ENCODE peak calls at places on chromosomes 12 and 14, in eight cellular contexts. K, F, N, H, S, B, L and T are unnamed samples.

GRCh38 chr12:124009781-124010180 is 36.8 kb downstream of the ZNF664 start:
- DNase-seq in B (no peak), N (no peak), H (no peak), F (no peak), K (no peak), S (no peak), L (no peak), T (no peak)

GRCh38 chr12:71664411-71665108 is 459 bp downstream of the THAP2 start:
- DNase-seq in L (no peak), H (no peak), F (peak), K (peak), S (no peak), N (peak), B (no peak), T (no peak)

GRCh38 chr12:4157122-4157521 is 116.4 kb upstream of the CCND2 start:
- DNase-seq in B (no peak), N (no peak), F (no peak), L (no peak), H (no peak), S (no peak), K (no peak), T (no peak)

GRCh38 chr14:99342906-99343305 is 70.9 kb upstream of the BCL11B start:
- DNase-seq in N (no peak), H (no peak), B (no peak), F (no peak), K (no peak), L (no peak), S (no peak), T (no peak)

GRCh38 chr14:65926504-65926903 is 514.0 kb downstream of the FUT8 start:
- DNase-seq in F (no peak), B (no peak), S (no peak), N (no peak), L (no peak), K (no peak), H (no peak), T (no peak)

GRCh38 chr14:90644882-90645281 is 171.3 kb downstream of the TTC7B start:
- DNase-seq in H (no peak), B (peak), K (peak), L (peak), N (peak), F (peak), S (peak), T (no peak)

GRCh38 chr12:11833174-11833895 is 183.9 kb downstream of the ETV6 start:
- DNase-seq in S (no peak), B (no peak), K (no peak), L (no peak), H (no peak), F (no peak), N (no peak), T (no peak)

GRCh38 chr12:76588881-76589565 is 29.5 kb upstream of the OSBPL8 start:
- DNase-seq in L (no peak), B (no peak), N (peak), F (peak), S (no peak), K (peak), H (no peak), T (peak)

GRCh38 chr12:28082101-28082500 is 108.2 kb upstream of the CCDC91 start:
- DNase-seq in F (peak), L (no peak), S (no peak), B (no peak), K (no peak), H (no peak), N (no peak), T (no peak)

DNA sequence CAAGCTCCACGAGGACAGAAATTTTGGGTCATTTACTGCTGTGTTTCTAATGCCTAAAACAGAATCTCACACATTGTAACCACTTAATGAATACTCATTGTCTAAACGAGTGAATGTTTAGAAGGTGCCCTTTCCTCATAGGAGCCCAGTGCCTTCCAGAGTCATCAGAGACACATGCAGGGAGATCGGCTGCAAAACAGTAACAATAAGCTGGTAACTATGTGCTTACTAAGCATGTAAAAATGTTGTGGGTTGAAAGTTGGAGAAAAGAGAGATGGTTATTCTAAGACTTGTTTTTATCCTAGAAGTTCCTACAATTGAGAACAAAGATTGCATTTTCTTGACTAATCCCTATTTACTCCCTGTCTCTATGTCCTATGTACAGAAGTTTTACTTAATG is 7.4 kb downstream of the TESPA1 start:
- DNase-seq in K (peak), H (no peak), B (no peak), S (no peak), F (peak), L (no peak), N (no peak), T (peak)
- H3K4me3 ChIP-seq in K (no peak), H (no peak), B (no peak), S (no peak), F (no peak), L (no peak), N (no peak), T (no peak)

GRCh38 chr14:23566782-23567185 is 807 bp downstream of the AP1G2 start:
- DNase-seq in F (no peak), L (no peak), S (no peak), K (peak), B (no peak), N (no peak), H (peak), T (no peak)
- TF ChIP-seq CTCF in F (peak), L (no peak), S (peak), K (peak), B (no peak), N (peak), H (no peak), T (peak)

GRCh38 chr14:60508707-60509437 is at the start of gene SIX6:
- DNase-seq in K (peak), S (no peak), H (no peak), B (peak), N (no peak), F (peak), L (peak), T (no peak)

GRCh38 chr14:60509438-60510253 is 700 bp downstream of the SIX6 start:
- DNase-seq in F (no peak), H (no peak), L (no peak), S (no peak), B (no peak), N (no peak), K (no peak), T (no peak)

GRCh38 chr14:60512952-60513554 is 4.1 kb downstream of the SIX6 start:
- DNase-seq in L (no peak), H (no peak), F (no peak), K (no peak), B (no peak), S (no peak), N (no peak), T (no peak)

GRCh38 chr14:60510254-60510975 is 1.5 kb downstream of the SIX6 start:
- DNase-seq in K (no peak), N (no peak), B (no peak), F (no peak), L (no peak), H (no peak), S (no peak), T (no peak)

DNA sequence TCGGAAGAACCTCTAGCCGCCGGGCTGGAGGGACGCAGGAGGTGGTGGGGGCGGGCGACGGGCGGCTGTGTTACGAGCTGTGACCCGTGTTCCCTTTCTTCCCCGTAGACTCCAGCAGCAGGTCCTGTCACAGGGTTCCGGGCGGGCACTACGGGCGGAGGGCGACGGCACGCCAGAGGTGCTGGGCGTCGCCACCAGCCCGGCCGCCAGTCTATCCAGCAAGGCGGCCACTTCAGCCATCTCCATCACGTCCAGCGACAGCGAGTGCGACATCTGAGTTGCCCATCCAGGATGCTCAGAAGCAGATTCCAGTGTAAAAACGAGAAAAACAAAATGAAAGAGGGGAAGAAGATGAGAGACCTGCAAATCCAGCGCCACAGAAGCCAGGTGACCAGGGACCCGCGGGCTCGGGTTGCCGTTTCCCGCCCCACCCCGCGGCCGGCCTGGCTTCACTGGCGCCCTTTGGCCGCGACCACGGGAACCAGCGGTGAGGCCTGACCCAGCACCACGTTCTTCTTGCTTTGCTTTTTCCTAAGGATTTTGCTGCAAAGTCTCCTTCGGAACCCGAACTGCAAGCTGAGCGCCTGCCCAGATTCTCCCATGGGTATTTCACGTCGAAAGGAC is 2.1 kb downstream of the SIX6 start:
- DNase-seq in N (no peak), L (no peak), S (no peak), B (no peak), H (no peak), F (no peak), K (no peak), T (no peak)
- H3K4me3 ChIP-seq in N (no peak), L (no peak), S (no peak), B (no peak), H (no peak), F (no peak), K (no peak), T (no peak)

GRCh38 chr14:68522510-68523325 is 270.1 kb downstream of the ZFP36L1 start:
- DNase-seq in N (peak), L (no peak), K (peak), S (peak), F (no peak), H (no peak), B (peak), T (no peak)

GRCh38 chr14:68521952-68522509 is 270.8 kb downstream of the ZFP36L1 start:
- DNase-seq in N (no peak), S (no peak), H (no peak), F (no peak), L (no peak), K (no peak), B (no peak), T (no peak)

GRCh38 chr14:68523326-68523610 is 269.6 kb downstream of the ZFP36L1 start:
- DNase-seq in S (no peak), F (no peak), K (no peak), N (no peak), B (no peak), L (no peak), H (no peak), T (no peak)

GRCh38 chr14:68525516-68525915 is 267.4 kb downstream of the ZFP36L1 start:
- DNase-seq in L (no peak), F (no peak), B (no peak), K (no peak), S (no peak), N (no peak), H (no peak), T (no peak)

DNA sequence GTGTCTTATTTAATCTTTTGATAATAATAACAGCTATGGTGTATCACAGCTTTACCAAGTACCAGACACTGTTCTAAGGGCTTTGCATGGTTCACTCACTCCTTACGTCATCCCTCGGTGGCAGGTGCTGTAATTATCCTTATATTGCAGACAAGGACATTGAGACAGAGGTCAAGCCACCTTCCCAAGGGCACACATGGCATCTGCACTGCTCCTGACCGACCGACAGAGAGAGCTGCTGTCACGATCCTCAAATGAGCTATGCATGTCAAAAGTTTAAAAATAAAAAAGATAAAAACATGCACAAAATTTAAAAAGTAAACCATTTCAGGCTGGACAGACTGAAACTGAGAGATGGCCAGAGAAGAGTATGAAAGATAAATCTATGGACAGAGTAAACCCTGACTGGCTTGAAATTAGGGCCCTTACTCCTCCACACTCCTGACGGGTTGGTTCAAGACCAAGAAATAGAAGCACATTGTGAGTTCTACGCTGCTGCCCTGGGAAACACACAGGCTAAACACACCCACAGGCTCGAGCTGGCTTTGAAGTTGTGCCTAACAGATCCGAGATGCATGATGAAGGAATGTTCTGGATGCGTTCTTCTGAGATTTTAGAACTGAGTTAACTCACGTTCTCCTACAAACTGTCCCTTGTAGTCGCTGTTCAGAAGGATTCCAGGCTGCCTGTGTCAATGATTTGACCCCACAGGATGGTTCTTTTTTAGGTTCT is 268.7 kb downstream of the ZFP36L1 start:
- DNase-seq in H (peak), N (peak), K (no peak), B (no peak), F (no peak), L (no peak), S (peak), T (no peak)
- TF ChIP-seq CTCF in H (peak), N (peak), K (peak), B (no peak), F (no peak), L (peak), S (peak), T (no peak)

GRCh38 chr12:543114-543451 is 83.3 kb downstream of the B4GALNT3 start:
- DNase-seq in S (no peak), F (no peak), K (no peak), H (no peak), L (no peak), B (no peak), N (no peak), T (no peak)

GRCh38 chr12:544941-545635 is 85.3 kb downstream of the B4GALNT3 start:
- DNase-seq in B (no peak), S (no peak), K (no peak), H (no peak), F (no peak), L (no peak), N (no peak), T (no peak)

GRCh38 chr12:545835-546234 is 86.1 kb downstream of the B4GALNT3 start:
- DNase-seq in L (no peak), K (no peak), F (no peak), N (no peak), S (no peak), B (no peak), H (no peak), T (no peak)

GRCh38 chr12:542290-543113 is 82.8 kb downstream of the B4GALNT3 start:
- DNase-seq in S (no peak), B (no peak), N (no peak), L (no peak), K (no peak), H (no peak), F (no peak), T (no peak)

GRCh38 chr12:544142-544541 is 84.4 kb downstream of the B4GALNT3 start:
- DNase-seq in F (no peak), S (no peak), K (no peak), B (no peak), H (no peak), N (no peak), L (no peak), T (no peak)
- H3K4me3 ChIP-seq in F (no peak), S (no peak), K (no peak), B (no peak), H (no peak), N (no peak), L (no peak), T (no peak)

GRCh38 chr14:75793806-75794205 is 132.8 kb downstream of the TTLL5 start:
- DNase-seq in L (no peak), K (peak), F (peak), B (no peak), N (peak), H (no peak), S (no peak), T (peak)

DNA sequence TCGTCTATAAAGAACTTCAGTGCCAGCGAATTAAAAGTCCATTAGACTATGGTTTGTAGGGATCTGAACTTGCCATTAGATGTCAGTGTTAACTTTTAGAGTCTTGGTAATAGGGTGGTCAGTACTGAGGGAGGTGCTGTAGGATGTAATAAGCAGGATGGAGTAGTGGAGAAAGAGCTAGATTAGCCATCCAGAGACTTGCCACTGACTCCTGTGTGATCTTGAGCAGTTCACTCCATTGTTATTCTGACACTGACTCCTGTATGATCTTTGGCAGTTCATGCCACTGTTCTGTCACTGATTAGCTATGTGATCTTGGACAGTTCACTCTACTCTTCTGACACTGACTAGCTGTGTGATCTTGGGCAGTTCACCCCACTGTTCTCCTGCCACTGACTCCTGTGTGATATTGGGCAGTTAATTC is 133.6 kb downstream of the TTLL5 start:
- DNase-seq in B (no peak), N (peak), L (no peak), S (no peak), F (peak), H (no peak), K (peak), T (peak)
- TF ChIP-seq CTCF in B (peak), N (peak), L (peak), S (peak), F (peak), H (no peak), K (peak), T (peak)

DNA sequence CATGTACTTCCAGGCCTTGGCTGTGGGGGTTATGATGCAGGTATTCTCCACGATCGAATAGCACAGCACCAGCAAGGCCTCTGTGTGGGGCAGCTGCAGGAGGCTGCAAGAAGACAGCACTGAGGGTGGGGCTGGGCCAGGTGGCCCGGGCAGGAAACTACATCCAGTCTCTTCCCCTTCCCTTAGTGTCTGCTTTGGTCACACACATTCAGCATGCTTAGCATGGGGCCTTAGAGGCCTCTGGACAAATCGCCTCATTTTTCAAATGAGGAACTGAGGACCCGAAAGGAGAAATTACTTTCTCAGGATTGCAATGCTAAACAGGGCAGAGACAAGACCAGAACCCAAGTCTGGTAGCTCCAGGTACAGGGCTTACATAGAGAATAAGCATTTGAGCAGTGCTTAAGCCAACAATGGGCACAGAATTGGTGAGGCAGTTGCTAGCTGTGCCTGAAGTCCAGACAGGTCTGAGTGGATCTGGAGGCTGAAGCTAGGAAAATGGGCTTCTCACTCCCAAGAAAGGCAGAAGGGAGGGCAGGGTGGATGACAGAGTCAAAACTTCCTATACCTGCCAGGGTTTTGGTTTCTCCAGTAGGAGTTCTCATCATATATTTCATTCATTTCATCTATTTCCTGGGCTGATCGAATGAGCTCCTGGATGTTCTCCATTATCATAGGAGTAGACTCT is 3.5 kb downstream of the ACRBP start:
- DNase-seq in L (no peak), K (no peak), S (no peak), F (no peak), N (no peak), B (no peak), H (no peak), T (no peak)
- H3K4me3 ChIP-seq in L (no peak), K (no peak), S (no peak), F (no peak), N (no peak), B (no peak), H (no peak), T (no peak)

GRCh38 chr12:30320561-30320960 is 375.1 kb downstream of the IPO8 start:
- DNase-seq in H (no peak), S (no peak), L (no peak), B (no peak), K (no peak), N (no peak), F (no peak), T (no peak)

DNA sequence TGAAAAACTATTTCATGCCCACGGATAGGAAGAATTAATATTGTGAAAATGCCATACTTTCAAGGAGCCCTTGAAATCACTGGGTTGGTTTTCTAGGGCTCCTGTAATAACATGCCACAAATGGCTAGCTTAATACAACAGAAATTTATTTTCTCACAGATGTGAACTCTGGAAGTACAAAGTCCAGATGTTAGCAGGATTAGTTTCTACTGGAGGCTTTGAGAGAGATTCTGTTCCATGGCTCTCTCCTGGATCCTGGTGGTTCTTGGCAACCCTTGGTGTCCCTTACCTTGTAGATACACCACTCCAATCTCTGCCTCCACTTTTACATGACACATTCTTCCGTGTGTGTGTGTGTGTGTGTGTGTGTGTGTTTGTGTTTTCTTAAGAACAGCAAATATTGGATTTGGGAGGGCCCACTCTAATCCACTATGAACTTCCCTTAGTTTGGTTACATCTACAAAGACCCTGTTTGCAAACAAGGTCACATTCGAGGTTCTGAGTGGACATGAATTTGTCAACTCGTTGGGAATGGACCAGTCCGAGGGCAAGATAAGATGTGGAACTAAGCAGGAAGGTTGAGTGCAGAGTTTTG is 381.1 kb downstream of the IPO8 start:
- DNase-seq in H (no peak), S (no peak), K (no peak), N (no peak), B (no peak), L (no peak), F (no peak), T (no peak)
- TF ChIP-seq CTCF in H (no peak), S (no peak), K (no peak), N (no peak), B (no peak), L (no peak), F (no peak), T (no peak)

GRCh38 chr12:9751204-9752144 is 9.2 kb downstream of the CD69 start:
- DNase-seq in S (no peak), F (peak), B (peak), H (no peak), N (peak), K (peak), L (no peak), T (peak)
- H3K4me3 ChIP-seq in S (no peak), F (no peak), B (no peak), H (no peak), N (no peak), K (no peak), L (peak), T (no peak)

DNA sequence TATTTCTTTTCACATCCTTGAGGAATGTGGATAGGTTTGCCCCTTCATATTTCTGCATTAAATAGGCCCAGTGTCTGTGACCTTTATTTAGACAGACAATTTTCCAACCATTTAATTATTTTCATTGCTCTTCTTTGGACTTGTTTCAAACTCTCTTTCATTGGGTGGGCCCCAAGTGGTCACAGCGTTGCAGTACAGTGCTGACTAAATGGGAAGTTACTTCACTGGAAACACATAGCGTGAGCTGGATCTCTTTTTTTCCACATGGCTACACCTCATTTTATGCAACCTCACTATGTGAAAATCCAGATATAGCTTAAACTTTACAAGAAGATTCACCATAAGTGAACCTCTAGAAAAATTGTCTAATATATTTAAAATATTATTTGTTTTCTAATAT is 438.9 kb downstream of the ADAMTS20 start:
- DNase-seq in N (no peak), L (no peak), K (peak), B (no peak), F (no peak), H (no peak), S (peak), T (peak)
- TF ChIP-seq CTCF in N (no peak), L (no peak), K (peak), B (no peak), F (no peak), H (no peak), S (no peak), T (peak)